ENCODE peak calls at places on chromosomes 5 and 9, in five cellular contexts. C is Caco-2, G is foreskin fibroblast, B is heart left ventricle, A is RWPE1. N is an unnamed sample.

GRCh38 chr9:108743901-108744371 is 111.8 kb downstream of the ACTL7B start:
- DNase-seq in A (peak; percentile 75), B (no peak), C (peak; percentile 64), G (no peak), N (no peak)

GRCh38 chr9:87701491-87701890 is 24.4 kb upstream of the CTSL start:
- DNase-seq in G (no peak), C (no peak), A (no peak), B (no peak), N (no peak)

GRCh38 chr5:149962040-149962439 is 1.5 kb downstream of the SLC26A2 start:
- DNase-seq in B (no peak), C (no peak), A (peak; percentile 70), G (peak; percentile 40), N (no peak)

GRCh38 chr9:100670719-100671118 is 92.8 kb downstream of the CAVIN4 start:
- DNase-seq in B (no peak), A (no peak), C (no peak), G (no peak), N (no peak)

GRCh38 chr9:86079421-86080111 is 19.8 kb downstream of the GOLM1 start:
- DNase-seq in G (no peak), C (no peak), B (no peak), A (peak; percentile 91), N (no peak)

GRCh38 chr9:5288591-5288990 is 15.9 kb downstream of the RLN2 start:
- DNase-seq in B (no peak), G (no peak), A (no peak), C (no peak), N (no peak)

GRCh38 chr5:177982956-177983355 is 13.1 kb downstream of the PROP1 start:
- DNase-seq in A (no peak), G (no peak), B (no peak), C (no peak), N (no peak)

GRCh38 chr9:2013688-2014087 is 1.5 kb upstream of the SMARCA2 start:
- DNase-seq in G (peak; percentile 36), B (no peak), A (peak; percentile 5), C (no peak), N (no peak)

GRCh38 chr5:122394313-122394712 is 82.3 kb downstream of the SNCAIP start:
- DNase-seq in A (no peak), B (no peak), C (no peak), G (no peak), N (no peak)

GRCh38 chr5:110268985-110269384 is 457.5 kb downstream of the TMEM232 start:
- DNase-seq in G (no peak), C (no peak), B (no peak), A (no peak), N (no peak)

GRCh38 chr5:131160134-131160533 is 4.9 kb downstream of the HINT1 start:
- DNase-seq in B (no peak), G (no peak), A (no peak), C (no peak), N (no peak)

GRCh38 chr5:67490543-67491321 is 294.1 kb upstream of the CD180 start:
- DNase-seq in B (no peak), G (no peak), A (no peak), C (no peak), N (no peak)

GRCh38 chr5:170145462-170145861 is 39.8 kb downstream of the FOXI1 start:
- DNase-seq in C (no peak), G (no peak), B (no peak), A (no peak), N (no peak)

GRCh38 chr9:121892706-121893105 is 200.4 kb downstream of the TTLL11 start:
- DNase-seq in G (no peak), A (no peak), C (no peak), B (no peak), N (no peak)

GRCh38 chr9:19155106-19155999 is 28.1 kb upstream of the PLIN2 start:
- DNase-seq in C (no peak), B (no peak), A (no peak), G (no peak), N (no peak)

GRCh38 chr5:116479776-116480675 is 94.6 kb downstream of the SEMA6A start:
- DNase-seq in G (peak; percentile 11), A (no peak), C (no peak), B (no peak), N (no peak)

GRCh38 chr9:5041390-5042115 is 56.5 kb downstream of the JAK2 start:
- DNase-seq in B (no peak), C (no peak), G (no peak), A (no peak), N (no peak)

GRCh38 chr5:64865662-64866061 is 96.9 kb downstream of the CWC27 start:
- DNase-seq in B (no peak), G (no peak), A (no peak), C (no peak), N (no peak)

GRCh38 chr9:137168907-137169763 is 716 bp downstream of the LRRC26 start:
- DNase-seq in B (no peak), G (peak; percentile 46), C (peak; percentile 76), A (peak; percentile 81), N (peak; percentile 49)

GRCh38 chr9:70470050-70471015 is 55.9 kb upstream of the KLF9 start:
- DNase-seq in B (peak; percentile 67), C (peak; percentile 31), G (no peak), A (no peak), N (no peak)

GRCh38 chr9:127520941-127521918 is 69.9 kb downstream of the LRSAM1 start:
- DNase-seq in B (peak; percentile 69), C (no peak), G (peak; percentile 79), A (no peak), N (no peak)

GRCh38 chr9:2066312-2067273 is 51.4 kb downstream of the SMARCA2 start:
- DNase-seq in A (no peak), B (no peak), C (no peak), G (peak; percentile 41), N (no peak)

GRCh38 chr9:37650873-37651768 is at the start of gene FRMPD1:
- DNase-seq in B (peak; percentile 42), G (peak; percentile 35), C (peak; percentile 50), A (peak; percentile 68), N (no peak)
- TF ChIP-seq CTCF in B (no peak), G (no peak), C (no peak), A (peak; percentile 31), N (no peak)

DNA sequence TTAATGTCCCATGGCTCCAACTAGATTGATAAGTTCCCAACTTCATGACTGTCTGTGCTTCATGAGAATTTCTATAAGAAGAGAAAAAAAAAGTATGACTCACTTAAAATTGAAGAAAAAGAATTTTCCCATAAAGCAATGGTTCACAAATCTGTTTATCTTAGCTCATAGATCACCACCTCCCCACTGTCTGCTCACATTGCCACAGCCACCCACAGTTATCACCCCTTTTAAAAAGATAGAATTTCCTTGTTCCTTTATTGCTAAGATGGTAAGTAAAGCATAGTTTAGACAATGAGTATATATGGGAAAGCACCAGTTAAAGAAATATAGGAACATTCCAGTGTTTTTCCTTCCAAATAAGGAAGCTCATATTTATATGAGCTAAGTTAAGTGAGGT is 67.1 kb downstream of the ALDH7A1 start:
- DNase-seq in G (peak; percentile 44), B (no peak), C (no peak), A (no peak), N (no peak)
- TF ChIP-seq CTCF in G (no peak), B (no peak), C (no peak), A (no peak), N (no peak)

GRCh38 chr5:9516591-9516990 is 29.3 kb downstream of the SEMA5A start:
- DNase-seq in B (no peak), A (no peak), C (peak; percentile 39), G (no peak), N (no peak)
- TF ChIP-seq CTCF in B (no peak), A (no peak), C (peak; percentile 17), G (no peak), N (no peak)

DNA sequence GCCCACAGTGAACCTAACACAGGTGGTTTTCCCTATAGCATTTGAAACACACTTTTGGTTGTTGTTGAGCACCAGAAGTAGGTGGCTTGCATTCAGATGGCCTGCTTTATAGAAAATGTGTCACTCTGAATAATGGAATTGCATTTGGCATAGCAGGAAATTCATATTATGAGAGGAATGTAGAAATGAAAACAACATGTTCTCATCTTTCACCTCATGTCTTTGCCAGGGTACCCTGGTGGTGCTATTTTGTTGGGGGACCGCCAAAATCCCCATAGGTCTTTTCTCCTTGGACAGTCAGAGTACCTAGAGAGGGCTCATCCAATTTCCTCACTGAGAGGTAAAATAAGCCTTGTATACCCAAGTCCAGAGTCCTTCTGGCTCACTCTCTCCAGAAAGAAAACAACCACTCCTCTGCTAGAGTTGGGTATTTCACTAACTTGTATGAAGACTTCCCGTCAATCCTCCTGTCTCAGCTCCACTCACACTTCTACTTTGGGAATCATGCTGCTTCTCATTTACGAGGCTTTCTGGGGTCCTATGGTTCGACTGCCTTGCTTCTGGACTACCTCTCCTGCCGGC is 67.4 kb downstream of the MRPS27 start:
- DNase-seq in B (no peak), A (no peak), C (no peak), G (peak; percentile 32), N (no peak)
- TF ChIP-seq CTCF in B (no peak), A (no peak), C (no peak), G (no peak), N (no peak)

DNA sequence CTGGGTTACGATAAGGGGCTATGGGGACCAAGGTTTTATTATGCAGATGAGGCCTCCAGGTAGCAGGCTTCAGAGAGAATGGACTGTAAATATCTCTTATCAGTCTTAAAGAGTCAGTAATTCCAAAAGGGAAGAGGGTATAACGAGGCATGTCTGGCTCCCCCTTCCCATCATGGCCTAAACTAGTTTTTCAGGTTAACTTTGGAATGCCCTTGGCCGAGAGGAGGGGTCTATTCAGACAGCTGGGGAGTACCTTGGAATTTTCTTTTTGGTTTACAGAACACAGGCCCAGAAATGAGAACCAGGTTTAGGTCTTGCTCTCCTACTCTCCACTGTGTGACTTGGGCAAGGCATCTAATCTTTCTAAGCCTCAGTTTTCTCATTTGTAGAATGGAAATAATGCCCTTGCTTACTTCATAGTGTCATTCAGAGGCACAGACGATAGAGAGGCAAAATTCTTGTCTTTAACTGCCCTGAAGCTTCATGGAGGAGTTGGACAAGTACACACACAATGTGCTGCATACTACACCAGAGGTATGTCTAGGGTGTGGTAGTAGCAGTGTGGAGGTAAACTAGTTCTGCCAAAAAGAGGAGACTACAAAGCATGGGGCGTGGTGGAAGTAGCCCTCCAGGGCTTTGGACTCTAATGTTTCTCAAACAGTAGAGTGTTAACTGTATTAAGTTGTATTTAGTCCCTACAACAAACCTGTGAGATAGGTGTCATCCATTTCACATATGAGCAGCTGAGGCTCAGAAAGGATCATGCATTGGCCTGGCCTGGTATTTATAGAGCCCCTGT is 45.5 kb downstream of the IRF1 start:
- DNase-seq in B (no peak), G (no peak), A (peak; percentile 76), C (peak; percentile 65), N (no peak)
- TF ChIP-seq CTCF in B (no peak), G (no peak), A (no peak), C (no peak), N (no peak)

N was measured in progenitor cell of endocrine pancreas.